ENCODE peak calls at places on chromosomes 16 and 17, in ten cellular contexts. J is small intestine; H is central memory CD4-positive, alpha-beta T cell; N is germinal center; U is progenitor cell of endocrine pancreas; Z is naive thymus-derived CD4-positive, alpha-beta T cell; I is H7; D is NCI-H460; G is SW 1271; M is activated naive CD4-positive, alpha-beta T cell treated with anti-CD3 and anti-CD28 coated beads, Interleukin-2, amount 50 U/mL, for 16 hours. W is an unnamed sample.
A peak's percentile ranks its signal among the peaks of the same experiment; 100 is the strongest.

GRCh38 chr17:60602385-60602742 is 2.4 kb downstream of the PPM1D start:
- DNase-seq in H (no peak), I (no peak), N (no peak), G (no peak), U (no peak), M (no peak), J (peak; percentile 14), Z (no peak), D (no peak), W (no peak)

GRCh38 chr16:30430428-30430970 is 669 bp upstream of the DCTPP1 start:
- DNase-seq in I (no peak), H (no peak), N (no peak), U (no peak), G (no peak), J (peak; percentile 35), M (no peak), Z (no peak), D (no peak), W (peak; percentile 77)

GRCh38 chr16:4676826-4677225 is 16.5 kb upstream of the NUDT16L1 start:
- DNase-seq in N (no peak), M (no peak), I (no peak), J (no peak), D (no peak), G (no peak), Z (no peak), H (no peak), U (no peak), W (no peak)

GRCh38 chr17:5788266-5788900 is 204.1 kb upstream of the NLRP1 start:
- DNase-seq in G (no peak), Z (no peak), J (no peak), H (no peak), M (no peak), D (no peak), I (no peak), U (no peak), N (no peak), W (no peak)

GRCh38 chr17:29557085-29557697 is 9.6 kb downstream of the ABHD15 start:
- DNase-seq in G (no peak), U (no peak), N (no peak), H (no peak), I (no peak), D (no peak), Z (no peak), M (no peak), J (no peak), W (no peak)

GRCh38 chr16:77943770-77944169 is 78.6 kb upstream of the CLEC3A start:
- DNase-seq in U (no peak), G (no peak), J (no peak), Z (no peak), H (no peak), M (no peak), I (no peak), D (no peak), N (no peak), W (no peak)

GRCh38 chr16:2019500-2019899 is at the start of gene NPW:
- DNase-seq in M (peak; percentile 46), J (no peak), G (no peak), I (peak; percentile 92), H (no peak), U (no peak), D (no peak), N (no peak), Z (no peak), W (no peak)

GRCh38 chr16:48632137-48632774 is 22.3 kb upstream of the N4BP1 start:
- DNase-seq in N (no peak), I (no peak), J (peak; percentile 47), M (no peak), U (no peak), H (no peak), D (no peak), Z (no peak), G (no peak), W (peak; percentile 80)

GRCh38 chr17:50396261-50397110 is 837 bp downstream of the LRRC59 start:
- DNase-seq in D (peak; percentile 37), N (no peak), H (no peak), G (no peak), Z (peak; percentile 4), J (peak; percentile 85), M (peak; percentile 36), I (peak; percentile 48), U (no peak), W (peak; percentile 38)

GRCh38 chr16:14528306-14528948 is 101.6 kb downstream of the PARN start:
- DNase-seq in J (no peak), M (no peak), Z (no peak), H (no peak), I (no peak), G (no peak), D (no peak), N (no peak), U (no peak), W (no peak)

GRCh38 chr17:21218831-21219380 is 4.9 kb upstream of the TMEM11 start:
- DNase-seq in U (no peak), G (no peak), D (no peak), I (no peak), N (no peak), M (no peak), Z (no peak), J (no peak), H (no peak), W (no peak)